ENCODE peak calls at places on chromosomes 1 and 21, in five cellular contexts. T, M, K, S and W are unnamed samples.

GRCh38 chr1:38026592-38027200 is 14.2 kb downstream of the UTP11 start:
- DNase-seq in T (no peak), K (no peak), S (no peak), M (peak; percentile 71), W (no peak)

GRCh38 chr1:17198476-17199258 is 6.3 kb upstream of the PADI1 start:
- DNase-seq in S (no peak), K (no peak), T (no peak), M (no peak), W (peak; percentile 30)

GRCh38 chr1:222202831-222203230 is 345.1 kb downstream of the HHIPL2 start:
- DNase-seq in T (no peak), M (no peak), K (no peak), S (no peak), W (no peak)

GRCh38 chr1:72557446-72558049 is 275.2 kb upstream of the NEGR1 start:
- DNase-seq in T (no peak), M (no peak), K (no peak), S (no peak), W (no peak)

GRCh38 chr1:115220340-115221030 is 117.6 kb downstream of the NGF start:
- DNase-seq in M (no peak), K (no peak), T (no peak), S (no peak), W (no peak)

GRCh38 chr1:119010201-119010600 is 22.1 kb upstream of the TBX15 start:
- DNase-seq in K (no peak), M (no peak), T (no peak), S (no peak), W (no peak)

GRCh38 chr21:32813265-32813903 is 41.8 kb upstream of the PAXBP1 start:
- DNase-seq in S (no peak), K (no peak), M (no peak), T (no peak), W (no peak)

GRCh38 chr1:209516771-209517471 is 66.6 kb upstream of the CAMK1G start:
- DNase-seq in M (no peak), T (no peak), S (no peak), K (no peak), W (no peak)

GRCh38 chr21:33855190-33855589 is 60.4 kb downstream of the ATP5PO start:
- DNase-seq in T (no peak), S (no peak), K (no peak), M (no peak), W (peak; percentile 39)

GRCh38 chr1:26529655-26530539 is at the start of gene RPS6KA1:
- DNase-seq in K (no peak), S (peak; percentile 64), M (peak; percentile 78), T (peak; percentile 49), W (no peak)

GRCh38 chr1:3858231-3858981 is 1.1 kb downstream of the DFFB start:
- DNase-seq in M (peak; percentile 62), T (peak; percentile 23), S (no peak), K (no peak), W (no peak)

GRCh38 chr1:112544011-112544688 is 35.4 kb downstream of the WNT2B start:
- DNase-seq in T (no peak), S (no peak), K (no peak), M (no peak), W (no peak)

GRCh38 chr1:175865041-175865766 is 121.8 kb upstream of the TNR start:
- DNase-seq in S (no peak), K (no peak), T (no peak), M (no peak), W (peak; percentile 38)

GRCh38 chr1:15758953-15759661 is 512 bp downstream of the FBLIM1 start:
- DNase-seq in K (no peak), M (no peak), T (no peak), S (no peak), W (no peak)

GRCh38 chr1:11013160-11013531 is 692 bp downstream of the TARDBP start:
- DNase-seq in T (no peak), M (no peak), K (no peak), S (no peak), W (no peak)

GRCh38 chr1:170032531-170033295 is 41.8 kb downstream of the KIFAP3 start:
- DNase-seq in T (no peak), M (no peak), K (no peak), S (no peak), W (no peak)

GRCh38 chr21:45403133-45403824 is 1.7 kb upstream of the COL18A1 start:
- DNase-seq in K (no peak), S (no peak), M (peak; percentile 1), T (no peak), W (peak; percentile 66)

GRCh38 chr1:221963742-221964141 is 221.9 kb upstream of the DUSP10 start:
- DNase-seq in T (no peak), M (no peak), K (no peak), S (no peak), W (no peak)

GRCh38 chr21:45634511-45635183 is 8.9 kb upstream of the PCBP3 start:
- DNase-seq in K (no peak), T (no peak), M (no peak), S (no peak), W (no peak)

GRCh38 chr1:44276006-44276405 is 62.7 kb downstream of the DMAP1 start:
- DNase-seq in M (no peak), K (no peak), S (no peak), T (no peak), W (no peak)

GRCh38 chr1:44141531-44141930 is at the start of gene KLF18:
- DNase-seq in M (no peak), S (no peak), K (no peak), T (no peak), W (no peak)

GRCh38 chr1:11908139-11909021 is 17.8 kb downstream of the KIAA2013 start:
- DNase-seq in S (peak; percentile 85), M (peak; percentile 95), T (peak; percentile 88), K (peak; percentile 83), W (peak; percentile 94)

GRCh38 chr1:16253332-16253922 is 16.4 kb upstream of the CPLANE2 start:
- DNase-seq in T (no peak), M (no peak), S (no peak), K (no peak), W (no peak)

GRCh38 chr1:237197470-237198425 is 155.8 kb downstream of the RYR2 start:
- DNase-seq in S (no peak), T (no peak), M (no peak), K (no peak), W (no peak)

GRCh38 chr1:215899901-215900300 is 332.8 kb downstream of the KCTD3 start:
- DNase-seq in K (no peak), S (no peak), T (no peak), M (peak; percentile 28), W (no peak)

GRCh38 chr1:222777977-222778376 is 36.9 kb upstream of the DISP1 start:
- DNase-seq in S (no peak), M (no peak), T (no peak), K (peak; percentile 49), W (no peak)

GRCh38 chr1:118507391-118507790 is 322.4 kb upstream of the SPAG17 start:
- DNase-seq in S (no peak), K (no peak), T (no peak), M (no peak), W (no peak)

GRCh38 chr21:45507523-45507875 is 34.7 kb downstream of the SLC19A1 start:
- DNase-seq in K (no peak), T (no peak), M (no peak), S (no peak), W (peak; percentile 38)

GRCh38 chr1:76086109-76086508 is 11.6 kb downstream of the ST6GALNAC3 start:
- DNase-seq in M (no peak), T (no peak), K (no peak), S (no peak), W (no peak)

GRCh38 chr1:185245466-185245865 is 71.6 kb downstream of the IVNS1ABP start:
- DNase-seq in K (no peak), M (no peak), T (no peak), S (no peak), W (no peak)

GRCh38 chr1:186315585-186315984 is 59.5 kb downstream of the TPR start:
- DNase-seq in T (no peak), S (no peak), M (no peak), K (no peak), W (no peak)

GRCh38 chr1:219812491-219813221 is 115.7 kb downstream of the SLC30A10 start:
- DNase-seq in M (peak; percentile 18), K (peak; percentile 43), T (no peak), S (no peak), W (no peak)

GRCh38 chr1:43664369-43664768 is 14.4 kb downstream of the KDM4A start:
- DNase-seq in S (no peak), T (no peak), K (no peak), M (no peak), W (no peak)

DNA sequence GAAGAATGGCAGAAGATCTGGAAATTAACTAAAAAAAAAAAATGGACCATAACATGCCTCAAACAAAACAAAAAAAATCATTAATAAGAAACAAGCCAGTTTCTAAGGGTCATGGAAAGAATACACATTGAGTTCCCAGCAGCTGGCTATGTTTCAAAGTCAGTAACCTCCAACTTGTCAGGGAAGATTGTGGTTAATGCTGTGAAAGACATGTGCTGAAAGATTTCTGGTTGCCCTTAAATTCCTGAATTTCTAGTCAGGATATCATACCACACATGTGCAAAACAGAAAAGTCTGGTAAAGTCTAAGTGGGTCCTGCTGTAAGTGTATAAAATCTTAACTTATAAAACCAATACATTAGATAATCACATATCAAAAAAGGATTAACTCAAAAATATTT is 35.5 kb upstream of the MGST3 start:
- DNase-seq in T (no peak), S (no peak), M (no peak), K (no peak), W (no peak)
- TF ChIP-seq POLR2A in T (no peak), S (no peak), M (no peak), K (no peak), W (no peak)

GRCh38 chr1:179599623-179600249 is 8.1 kb downstream of the TDRD5 start:
- DNase-seq in K (no peak), T (no peak), M (peak; percentile 37), S (no peak), W (no peak)
- H3K4me1 ChIP-seq in K (no peaks in the 10 kb centered on the region), T (no peaks in the 10 kb centered on the region), M (no peaks in the 10 kb centered on the region), S (no peaks in the 10 kb centered on the region), W (no peaks in the 10 kb centered on the region)

DNA sequence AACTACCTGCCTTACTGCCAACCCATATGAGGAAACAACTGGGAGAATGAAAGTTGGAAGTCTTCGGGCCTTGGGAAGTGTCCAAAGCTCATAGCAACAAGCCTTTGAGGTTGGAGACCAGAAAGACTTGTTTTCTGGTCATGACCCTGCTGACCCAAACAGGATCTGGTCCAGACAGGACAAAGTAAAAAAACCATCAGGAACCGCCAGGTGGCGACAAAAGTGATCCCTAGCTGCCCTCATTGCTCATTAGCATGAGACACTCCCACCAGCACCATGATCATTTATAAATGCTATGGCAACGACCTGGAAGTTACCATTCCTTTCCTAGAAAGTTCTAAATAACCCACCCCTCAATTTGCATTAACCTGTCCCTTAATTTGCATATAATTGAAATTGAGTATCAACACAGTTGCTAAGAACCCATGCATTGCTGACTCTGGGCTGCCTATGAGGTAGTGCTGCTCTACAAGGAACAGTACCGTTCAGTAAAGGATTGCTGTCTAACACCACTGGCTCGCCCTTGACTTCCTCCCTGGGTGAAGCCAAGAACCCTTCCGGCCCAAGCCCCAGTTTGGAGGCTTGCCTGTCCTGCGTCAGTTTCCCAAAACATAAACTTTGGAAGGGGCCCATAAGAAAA is 89.0 kb downstream of the URB2 start:
- DNase-seq in T (no peak), K (no peak), M (no peak), S (no peak), W (no peak)
- TF ChIP-seq CTCF in T (no peak), K (no peak), M (no peak), S (peak; percentile 32), W (no peak)

GRCh38 chr1:149888160-149888998 is 11.0 kb upstream of the BOLA1 start:
- DNase-seq in T (peak; percentile 84), M (peak; percentile 82), K (peak; percentile 80), S (peak; percentile 84), W (peak; percentile 94)
- TF ChIP-seq POLR2A in T (peak; percentile 96), M (peak; percentile 89), K (peak; percentile 89), S (peak; percentile 93), W (no peak)